ENCODE peak calls at places on chromosome 16, in ten cellular contexts. J, A, K, C, M, G, Q, T, V and P are unnamed samples.

GRCh38 chr16:70604407-70605283 is 41.7 kb upstream of the IL34 start:
- DNase-seq in J (no peak), A (no peak), K (no peak), C (no peak), M (no peak), G (no peak), Q (no peak), T (no peak), V (no peak), P (no peak)

GRCh38 chr16:71927383-71927782 is 32.1 kb downstream of the IST1 start:
- DNase-seq in J (peak), A (peak), K (peak), C (peak), M (no peak), G (no peak), Q (peak), T (no peak), V (peak), P (peak)

GRCh38 chr16:69411064-69411985 is 13.1 kb upstream of the CYB5B start:
- DNase-seq in J (no peak), A (no peak), K (no peak), C (no peak), M (no peak), G (no peak), Q (no peak), T (no peak), V (no peak), P (no peak)

GRCh38 chr16:4358831-4359561 is 7.9 kb upstream of the PAM16 start:
- DNase-seq in J (no peak), A (peak), K (peak), C (peak), M (no peak), G (peak), Q (peak), T (peak), V (peak), P (no peak)

GRCh38 chr16:49520684-49521083 is 147.1 kb downstream of the C16orf78 start:
- DNase-seq in J (no peak), A (no peak), K (no peak), C (no peak), M (no peak), G (no peak), Q (no peak), T (no peak), V (no peak), P (no peak)

GRCh38 chr16:50297301-50298074 is 31.1 kb downstream of the ADCY7 start:
- DNase-seq in J (no peak), A (no peak), K (no peak), C (peak), M (no peak), G (no peak), Q (no peak), T (peak), V (peak), P (no peak)

GRCh38 chr16:14284371-14284770 is 213.3 kb downstream of the MRTFB start:
- DNase-seq in J (no peak), A (no peak), K (no peak), C (no peak), M (no peak), G (peak), Q (no peak), T (no peak), V (no peak), P (no peak)

GRCh38 chr16:81695431-81695890 is 83.6 kb upstream of the PLCG2 start:
- DNase-seq in J (no peak), A (no peak), K (no peak), C (no peak), M (no peak), G (no peak), Q (no peak), T (no peak), V (no peak), P (no peak)

GRCh38 chr16:62077998-62078397 is 41.8 kb upstream of the CDH8 start:
- DNase-seq in J (no peak), A (peak), K (no peak), C (no peak), M (no peak), G (peak), Q (no peak), T (no peak), V (no peak), P (no peak)

GRCh38 chr16:8865145-8865882 is 3.5 kb downstream of the CARHSP1 start:
- DNase-seq in J (no peak), A (no peak), K (no peak), C (no peak), M (no peak), G (no peak), Q (no peak), T (no peak), V (no peak), P (no peak)

DNA sequence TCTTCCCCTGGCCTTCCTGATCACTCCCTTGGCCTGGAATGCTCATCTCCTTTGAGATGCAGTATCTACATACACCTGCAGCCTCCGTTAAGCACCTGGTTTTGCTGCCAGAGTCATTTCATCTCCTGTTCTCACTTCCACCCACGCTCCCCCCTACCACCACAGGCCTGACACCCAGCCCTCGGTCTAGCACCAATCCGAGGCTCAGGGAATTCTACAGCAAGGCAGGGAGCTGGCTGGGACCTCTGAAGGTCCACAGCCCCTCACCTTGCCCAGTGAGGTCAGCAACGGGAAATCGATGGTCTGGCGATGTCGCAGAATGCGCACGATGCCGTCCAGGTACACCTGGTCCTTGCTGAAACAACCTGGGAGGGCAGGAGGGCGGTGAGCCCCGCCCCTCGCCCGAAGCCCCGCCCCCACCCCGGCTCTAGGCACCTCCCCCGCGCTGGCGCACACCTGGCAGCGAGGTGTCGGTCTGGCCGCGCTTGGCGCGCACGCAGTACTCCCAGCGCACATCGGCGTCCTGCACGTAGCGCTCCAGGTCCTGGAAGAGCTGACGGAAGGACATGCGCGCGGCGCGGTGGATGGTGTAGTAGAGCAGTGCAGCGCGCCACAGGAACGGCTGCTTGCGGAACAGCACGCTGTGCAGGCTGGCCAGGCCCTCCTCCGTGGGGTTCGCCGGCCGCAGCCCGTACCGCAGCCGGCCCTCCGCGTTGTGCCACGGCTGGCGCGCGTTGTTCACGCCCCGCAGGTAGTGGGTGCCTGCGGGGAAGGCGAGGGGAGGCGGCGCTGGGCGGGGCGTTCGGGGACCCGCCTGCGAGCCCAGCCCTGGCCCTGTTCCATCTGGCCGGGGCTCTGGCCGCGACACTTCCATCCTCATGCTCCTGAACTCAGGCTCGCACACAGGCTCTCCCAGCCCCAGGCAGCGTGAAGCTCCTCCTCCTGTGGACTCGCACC is 5.7 kb downstream of the MATCAP1 start:
- DNase-seq in J (no peak), A (peak), K (peak), C (peak), M (no peak), G (peak), Q (peak), T (no peak), V (peak), P (no peak)
- TF ChIP-seq POLR2A in J (no peak), A (no peak), K (no peak), C (no peak), M (peak), G (no peak), Q (no peak), T (no peak), V (peak), P (peak)

GRCh38 chr16:23590181-23590580 is 5.9 kb downstream of the NDUFAB1 start:
- DNase-seq in J (no peak), A (no peak), K (no peak), C (no peak), M (no peak), G (no peak), Q (no peak), T (no peak), V (no peak), P (no peak)

GRCh38 chr16:23597003-23597756 is 1.1 kb upstream of the NDUFAB1 start:
- DNase-seq in J (no peak), A (peak), K (no peak), C (peak), M (no peak), G (peak), Q (no peak), T (no peak), V (peak), P (no peak)

GRCh38 chr16:23594186-23594585 is 1.9 kb downstream of the NDUFAB1 start:
- DNase-seq in J (peak), A (no peak), K (no peak), C (no peak), M (no peak), G (no peak), Q (no peak), T (no peak), V (peak), P (no peak)

GRCh38 chr16:23595246-23595950 is 718 bp downstream of the NDUFAB1 start:
- DNase-seq in J (no peak), A (no peak), K (no peak), C (no peak), M (no peak), G (no peak), Q (no peak), T (no peak), V (no peak), P (no peak)

GRCh38 chr16:23595951-23596720 is at the start of gene NDUFAB1:
- DNase-seq in J (peak), A (peak), K (peak), C (peak), M (peak), G (peak), Q (peak), T (peak), V (peak), P (peak)
- TF ChIP-seq POLR2A in J (no peak), A (peak), K (no peak), C (no peak), M (no peak), G (no peak), Q (no peak), T (no peak), V (peak), P (peak)

GRCh38 chr16:73018796-73019455 is 29.0 kb downstream of the ZFHX3 start:
- DNase-seq in J (no peak), A (no peak), K (no peak), C (no peak), M (no peak), G (no peak), Q (no peak), T (peak), V (no peak), P (no peak)
- TF ChIP-seq POLR2A in J (no peak), A (no peak), K (no peak), C (no peak), M (no peak), G (no peak), Q (no peak), T (no peak), V (no peak), P (no peak)

GRCh38 chr16:66928702-66929388 is 3.5 kb upstream of the RRAD start:
- DNase-seq in J (no peak), A (peak), K (no peak), C (no peak), M (no peak), G (peak), Q (no peak), T (no peak), V (peak), P (no peak)
- TF ChIP-seq POLR2A in J (no peak), A (no peak), K (no peak), C (no peak), M (no peak), G (no peak), Q (no peak), T (no peak), V (no peak), P (no peak)

GRCh38 chr16:57694191-57694555 is 433 bp upstream of the DRC7 start:
- DNase-seq in J (no peak), A (no peak), K (peak), C (no peak), M (no peak), G (no peak), Q (no peak), T (peak), V (no peak), P (no peak)
- TF ChIP-seq POLR2A in J (no peak), A (no peak), K (no peak), C (no peak), M (no peak), G (no peak), Q (no peak), T (no peak), V (no peak), P (no peak)

GRCh38 chr16:2973081-2973480 is 3.9 kb downstream of the PAQR4 start:
- DNase-seq in J (no peak), A (no peak), K (no peak), C (no peak), M (no peak), G (no peak), Q (no peak), T (no peak), V (no peak), P (no peak)

GRCh38 chr16:2974319-2975056 is 5.3 kb downstream of the PAQR4 start:
- DNase-seq in J (no peak), A (no peak), K (no peak), C (no peak), M (no peak), G (no peak), Q (no peak), T (no peak), V (no peak), P (no peak)

GRCh38 chr16:2975161-2975795 is 5.0 kb downstream of the PKMYT1 start:
- DNase-seq in J (no peak), A (no peak), K (no peak), C (no peak), M (no peak), G (no peak), Q (no peak), T (no peak), V (no peak), P (no peak)

GRCh38 chr16:2971985-2972784 is 3.0 kb downstream of the PAQR4 start:
- DNase-seq in J (no peak), A (no peak), K (no peak), C (no peak), M (no peak), G (no peak), Q (no peak), T (no peak), V (no peak), P (no peak)

DNA sequence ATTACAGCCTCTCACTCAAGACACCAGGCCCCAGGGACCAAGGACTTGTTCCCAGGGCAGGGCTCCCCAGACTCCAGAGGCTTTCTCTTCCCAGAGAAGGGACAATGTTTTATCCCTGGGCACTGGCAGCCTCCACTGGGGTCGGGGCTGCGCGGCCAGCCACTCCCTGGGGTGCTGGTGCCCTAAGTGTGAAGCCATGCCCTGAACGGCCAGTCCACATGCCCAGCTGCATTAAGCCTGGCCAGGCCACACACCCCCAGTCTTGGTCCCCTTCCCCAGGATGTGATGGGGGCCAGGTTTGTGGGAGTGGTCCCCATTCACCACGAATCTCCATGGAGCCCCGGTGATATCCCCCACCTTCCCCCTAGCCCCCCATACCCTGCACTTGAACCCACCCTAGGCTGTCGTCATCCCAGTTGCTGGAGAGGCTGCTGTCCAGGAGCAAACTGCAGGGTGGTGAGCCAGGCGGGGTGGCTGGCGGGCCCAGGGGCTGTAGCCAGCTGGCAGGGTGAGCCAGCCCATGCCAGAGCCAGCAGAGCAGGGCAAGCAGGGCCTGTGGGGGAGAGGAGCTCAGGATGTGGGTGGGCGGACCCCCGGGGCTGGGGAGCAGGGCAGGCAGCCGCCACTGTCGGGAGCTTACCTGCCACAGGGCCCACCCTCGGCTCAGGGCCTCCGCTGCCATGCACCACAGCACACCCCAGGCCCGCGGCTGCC is 4.6 kb downstream of the PAQR4 start:
- DNase-seq in J (no peak), A (no peak), K (no peak), C (no peak), M (no peak), G (no peak), Q (no peak), T (no peak), V (no peak), P (no peak)
- TF ChIP-seq POLR2A in J (no peak), A (no peak), K (no peak), C (no peak), M (no peak), G (no peak), Q (no peak), T (no peak), V (no peak), P (no peak)

DNA sequence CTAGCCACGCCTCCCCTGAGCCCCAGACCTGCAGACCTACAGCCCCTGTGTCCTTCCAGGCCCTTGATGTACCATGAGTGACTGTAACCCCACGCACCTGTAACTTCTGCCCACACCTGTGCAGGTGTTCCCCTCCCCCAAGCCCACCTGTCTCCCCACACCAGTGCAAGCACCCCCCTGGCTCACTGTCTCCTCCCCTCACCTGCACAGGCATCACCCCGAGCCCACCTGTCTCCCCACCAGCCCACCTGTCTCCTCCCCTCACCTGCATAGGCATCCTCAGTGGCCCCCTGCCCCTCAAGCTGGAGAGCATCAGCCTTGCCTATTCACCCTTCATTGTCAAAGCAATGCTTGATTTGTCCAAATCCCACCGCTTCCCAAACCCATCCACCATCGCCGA is 32.3 kb upstream of the ZC3H18 start:
- DNase-seq in J (no peak), A (no peak), K (no peak), C (no peak), M (no peak), G (no peak), Q (no peak), T (no peak), V (no peak), P (no peak)
- TF ChIP-seq POLR2A in J (no peak), A (no peak), K (no peak), C (no peak), M (no peak), G (no peak), Q (no peak), T (no peak), V (no peak), P (no peak)

GRCh38 chr16:30187971-30188561 is 4.7 kb downstream of the CORO1A start:
- DNase-seq in J (no peak), A (no peak), K (no peak), C (no peak), M (no peak), G (peak), Q (no peak), T (no peak), V (no peak), P (no peak)
- TF ChIP-seq POLR2A in J (no peak), A (no peak), K (no peak), C (no peak), M (no peak), G (no peak), Q (no peak), T (no peak), V (no peak), P (no peak)

GRCh38 chr16:67192781-67193260 is 866 bp downstream of the E2F4 start:
- DNase-seq in J (no peak), A (no peak), K (no peak), C (no peak), M (no peak), G (no peak), Q (no peak), T (no peak), V (no peak), P (no peak)

GRCh38 chr16:67190041-67190440 is at the start of gene EXOC3L1:
- DNase-seq in J (no peak), A (no peak), K (no peak), C (no peak), M (no peak), G (no peak), Q (no peak), T (no peak), V (no peak), P (no peak)

GRCh38 chr16:67190448-67191399 is 788 bp upstream of the EXOC3L1 start:
- DNase-seq in J (no peak), A (no peak), K (no peak), C (no peak), M (no peak), G (no peak), Q (no peak), T (no peak), V (no peak), P (no peak)

GRCh38 chr16:67191410-67191994 is 453 bp upstream of the E2F4 start:
- DNase-seq in J (no peak), A (no peak), K (no peak), C (no peak), M (no peak), G (no peak), Q (no peak), T (no peak), V (no peak), P (no peak)

DNA sequence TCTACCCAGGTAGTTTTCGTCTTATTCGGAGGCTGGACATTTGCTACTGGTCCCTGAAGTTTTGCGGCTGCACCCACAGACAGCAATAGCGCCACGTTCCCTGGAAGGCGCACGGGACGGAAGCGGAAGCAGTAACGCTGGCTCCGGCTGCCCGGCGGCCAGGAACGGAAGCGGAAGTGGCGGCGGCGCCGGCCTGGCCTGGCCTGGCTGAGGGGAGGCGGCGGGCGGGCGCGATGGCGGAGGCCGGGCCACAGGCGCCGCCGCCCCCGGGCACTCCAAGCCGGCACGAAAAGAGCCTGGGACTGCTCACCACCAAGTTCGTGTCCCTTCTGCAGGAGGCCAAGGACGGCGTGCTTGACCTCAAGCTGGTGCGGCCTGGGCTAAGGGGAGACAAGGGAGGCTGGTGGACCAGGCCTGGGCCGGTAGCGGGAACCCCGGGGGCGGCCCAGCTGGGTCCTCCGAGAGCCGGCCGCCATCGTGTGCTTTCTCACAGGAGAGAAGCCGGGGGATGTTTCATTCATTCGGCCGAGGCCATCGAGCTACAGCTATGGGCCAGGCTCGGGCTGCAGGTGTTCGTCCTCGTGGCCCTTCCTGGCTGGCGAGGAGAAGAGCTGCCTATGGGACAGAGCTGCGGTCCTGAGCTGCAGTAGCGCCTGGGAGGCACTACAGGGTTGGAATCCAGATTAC is at the start of gene E2F4:
- DNase-seq in J (peak), A (peak), K (peak), C (peak), M (peak), G (peak), Q (peak), T (peak), V (peak), P (peak)
- TF ChIP-seq POLR2A in J (no peak), A (peak), K (no peak), C (peak), M (peak), G (no peak), Q (no peak), T (no peak), V (peak), P (peak)